ENCODE peak calls at places on chromosomes 1 and 21, in nine cellular contexts. O is tibial nerve, Q is PC-3, P is K562, T is fibroblast of mammary gland, J is HFFc6, G is uterus, H is astrocyte of the spinal cord, L is Calu3. K is an unnamed sample.

GRCh38 chr21:25341981-25342380 is 265.3 kb downstream of the MRPL39 start:
- DNase-seq in O (no peak), Q (no peak), P (no peak), T (no peak), J (no peak), G (no peak), H (no peak), L (no peak), K (no peak)

GRCh38 chr1:15308135-15308534 is 61.1 kb downstream of the FHAD1 start:
- DNase-seq in O (no peak), Q (no peak), P (no peak), T (no peak), J (no peak), G (no peak), H (no peak), L (no peak), K (no peak)

GRCh38 chr1:201730611-201731010 is 98.3 kb upstream of the IPO9 start:
- DNase-seq in O (no peak), Q (no peak), P (no peak), T (no peak), J (no peak), G (no peak), H (no peak), L (no peak), K (no peak)

GRCh38 chr1:15916417-15916816 is 59.5 kb downstream of the ZBTB17 start:
- DNase-seq in O (no peak), Q (peak), P (no peak), T (peak), J (peak), G (no peak), H (no peak), L (no peak), K (peak)

GRCh38 chr1:7550981-7551380 is 220.1 kb upstream of the VAMP3 start:
- DNase-seq in O (no peak), Q (no peak), P (no peak), T (no peak), J (no peak), G (no peak), H (no peak), L (no peak), K (no peak)

GRCh38 chr1:235050911-235051360 is 77.7 kb downstream of the TOMM20 start:
- DNase-seq in O (no peak), Q (no peak), P (peak), T (peak), J (no peak), G (no peak), H (peak), L (no peak), K (peak)

GRCh38 chr1:182614796-182615451 is 10.7 kb upstream of the RGS16 start:
- DNase-seq in O (peak), Q (peak), P (peak), T (peak), J (peak), G (peak), H (peak), L (peak), K (peak)

GRCh38 chr21:25871566-25871965 is 136.8 kb downstream of the GABPA start:
- DNase-seq in O (no peak), Q (peak), P (peak), T (no peak), J (no peak), G (no peak), H (no peak), L (peak), K (no peak)

GRCh38 chr1:4407851-4408250 is 246.6 kb upstream of the AJAP1 start:
- DNase-seq in O (no peak), Q (no peak), P (no peak), T (no peak), J (no peak), G (no peak), H (no peak), L (no peak), K (no peak)

GRCh38 chr1:156623946-156624813 is 5.0 kb downstream of the HAPLN2 start:
- DNase-seq in O (no peak), Q (peak), P (peak), T (peak), J (no peak), G (peak), H (peak), L (peak), K (peak)

GRCh38 chr1:216331211-216331610 is 92.0 kb downstream of the USH2A start:
- DNase-seq in O (no peak), Q (no peak), P (no peak), T (no peak), J (no peak), G (no peak), H (no peak), L (no peak), K (no peak)

GRCh38 chr1:19872190-19872589 is 10.0 kb upstream of the OTUD3 start:
- DNase-seq in O (no peak), Q (peak), P (no peak), T (no peak), J (no peak), G (no peak), H (no peak), L (peak), K (peak)

GRCh38 chr1:25971044-25971881 is 26.6 kb downstream of the PAFAH2 start:
- DNase-seq in O (no peak), Q (no peak), P (no peak), T (no peak), J (no peak), G (no peak), H (no peak), L (no peak), K (no peak)

GRCh38 chr1:228393811-228394570 is 12.6 kb downstream of the TRIM11 start:
- DNase-seq in O (no peak), Q (no peak), P (no peak), T (no peak), J (no peak), G (no peak), H (no peak), L (no peak), K (no peak)

GRCh38 chr1:21910528-21911204 is 26.4 kb downstream of the HSPG2 start:
- DNase-seq in O (no peak), Q (no peak), P (no peak), T (no peak), J (no peak), G (no peak), H (no peak), L (no peak), K (no peak)

GRCh38 chr1:81802601-81803422 is 2.1 kb downstream of the ADGRL2 start:
- DNase-seq in O (peak), Q (no peak), P (no peak), T (peak), J (peak), G (peak), H (peak), L (peak), K (peak)

GRCh38 chr1:95339377-95339776 is 105.4 kb downstream of the RWDD3 start:
- DNase-seq in O (no peak), Q (no peak), P (no peak), T (no peak), J (no peak), G (no peak), H (no peak), L (no peak), K (no peak)

GRCh38 chr21:41953249-41953830 is 478 bp downstream of the C2CD2 start:
- DNase-seq in O (no peak), Q (peak), P (no peak), T (no peak), J (no peak), G (no peak), H (no peak), L (peak), K (peak)

GRCh38 chr1:29757866-29758763 is 521.8 kb downstream of the PTPRU start:
- DNase-seq in O (no peak), Q (no peak), P (no peak), T (no peak), J (no peak), G (no peak), H (no peak), L (no peak), K (no peak)

GRCh38 chr1:196674908-196675307 is 23.1 kb downstream of the CFH start:
- DNase-seq in O (no peak), Q (peak), P (no peak), T (no peak), J (no peak), G (no peak), H (no peak), L (no peak), K (no peak)

GRCh38 chr1:41983451-41983850 is 64.7 kb upstream of the HIVEP3 start:
- DNase-seq in O (no peak), Q (peak), P (no peak), T (no peak), J (no peak), G (no peak), H (no peak), L (no peak), K (no peak)

GRCh38 chr1:200409761-200410565 is at the start of gene ZNF281:
- DNase-seq in O (peak), Q (peak), P (peak), T (peak), J (peak), G (peak), H (peak), L (peak), K (peak)

GRCh38 chr1:11062965-11063401 is 3.2 kb upstream of the SRM start:
- DNase-seq in O (no peak), Q (no peak), P (no peak), T (peak), J (no peak), G (no peak), H (peak), L (no peak), K (peak)

GRCh38 chr1:160539896-160540858 is 17.1 kb upstream of the SLAMF6 start:
- DNase-seq in O (no peak), Q (no peak), P (peak), T (no peak), J (no peak), G (no peak), H (no peak), L (no peak), K (no peak)

GRCh38 chr1:178019622-178020021 is 49.8 kb upstream of the SEC16B start:
- DNase-seq in O (no peak), Q (peak), P (no peak), T (no peak), J (no peak), G (no peak), H (no peak), L (no peak), K (no peak)

GRCh38 chr1:20154306-20154831 is 15.2 kb downstream of the PLA2G2F start:
- DNase-seq in O (no peak), Q (no peak), P (no peak), T (no peak), J (no peak), G (no peak), H (no peak), L (peak), K (no peak)

GRCh38 chr1:154611150-154611865 is 3.3 kb upstream of the ADAR start:
- DNase-seq in O (no peak), Q (no peak), P (no peak), T (no peak), J (no peak), G (no peak), H (no peak), L (no peak), K (no peak)

GRCh38 chr1:167362638-167363037 is 142.0 kb downstream of the POU2F1 start:
- DNase-seq in O (no peak), Q (no peak), P (no peak), T (no peak), J (no peak), G (no peak), H (no peak), L (no peak), K (no peak)

GRCh38 chr1:64291931-64292330 is 88.5 kb downstream of the UBE2U start:
- DNase-seq in O (no peak), Q (no peak), P (no peak), T (no peak), J (no peak), G (no peak), H (no peak), L (no peak), K (no peak)

GRCh38 chr1:237556911-237557310 is 333.8 kb downstream of the ZP4 start:
- DNase-seq in O (no peak), Q (no peak), P (no peak), T (no peak), J (no peak), G (no peak), H (no peak), L (no peak), K (no peak)

GRCh38 chr1:107139833-107140702 is 771 bp upstream of the NTNG1 start:
- DNase-seq in O (no peak), Q (peak), P (no peak), T (peak), J (peak), G (no peak), H (peak), L (peak), K (peak)

GRCh38 chr1:16068356-16069270 is 4.8 kb downstream of the FAM131C start:
- DNase-seq in O (no peak), Q (no peak), P (no peak), T (peak), J (peak), G (no peak), H (peak), L (no peak), K (peak)

GRCh38 chr1:75327395-75327794 is 193.2 kb downstream of the LHX8 start:
- DNase-seq in O (no peak), Q (no peak), P (no peak), T (no peak), J (no peak), G (no peak), H (no peak), L (no peak), K (no peak)

GRCh38 chr1:53541761-53542550 is 82.8 kb downstream of the DMRTB1 start:
- DNase-seq in O (no peak), Q (peak), P (peak), T (peak), J (peak), G (peak), H (peak), L (peak), K (peak)

GRCh38 chr1:31308036-31308435 is 11.2 kb downstream of the ZCCHC17 start:
- DNase-seq in O (no peak), Q (no peak), P (no peak), T (no peak), J (no peak), G (no peak), H (no peak), L (no peak), K (no peak)

GRCh38 chr1:75171876-75172275 is 37.7 kb downstream of the LHX8 start:
- DNase-seq in O (no peak), Q (no peak), P (no peak), T (no peak), J (no peak), G (no peak), H (no peak), L (no peak), K (peak)

GRCh38 chr1:97243973-97244560 is 522.5 kb downstream of the PTBP2 start:
- DNase-seq in O (no peak), Q (peak), P (no peak), T (peak), J (peak), G (no peak), H (peak), L (no peak), K (peak)

GRCh38 chr1:59704721-59705120 is 110.0 kb upstream of the HOOK1 start:
- DNase-seq in O (no peak), Q (no peak), P (no peak), T (no peak), J (no peak), G (no peak), H (no peak), L (no peak), K (no peak)

GRCh38 chr1:4006676-4007374 is 106.8 kb upstream of the C1orf174 start:
- DNase-seq in O (no peak), Q (no peak), P (no peak), T (no peak), J (no peak), G (no peak), H (no peak), L (no peak), K (no peak)

GRCh38 chr21:44456207-44456914 is 1.1 kb downstream of the LRRC3 start:
- DNase-seq in O (no peak), Q (no peak), P (no peak), T (no peak), J (no peak), G (no peak), H (no peak), L (no peak), K (no peak)

GRCh38 chr21:44454058-44454457 is 1.3 kb upstream of the LRRC3 start:
- DNase-seq in O (no peak), Q (no peak), P (no peak), T (no peak), J (no peak), G (no peak), H (no peak), L (no peak), K (no peak)

GRCh38 chr21:44454747-44455523 is at the start of gene LRRC3:
- DNase-seq in O (peak), Q (peak), P (peak), T (peak), J (no peak), G (peak), H (peak), L (peak), K (peak)

GRCh38 chr21:44456915-44457736 is 1.8 kb downstream of the LRRC3 start:
- DNase-seq in O (no peak), Q (no peak), P (no peak), T (no peak), J (no peak), G (no peak), H (no peak), L (no peak), K (no peak)

DNA sequence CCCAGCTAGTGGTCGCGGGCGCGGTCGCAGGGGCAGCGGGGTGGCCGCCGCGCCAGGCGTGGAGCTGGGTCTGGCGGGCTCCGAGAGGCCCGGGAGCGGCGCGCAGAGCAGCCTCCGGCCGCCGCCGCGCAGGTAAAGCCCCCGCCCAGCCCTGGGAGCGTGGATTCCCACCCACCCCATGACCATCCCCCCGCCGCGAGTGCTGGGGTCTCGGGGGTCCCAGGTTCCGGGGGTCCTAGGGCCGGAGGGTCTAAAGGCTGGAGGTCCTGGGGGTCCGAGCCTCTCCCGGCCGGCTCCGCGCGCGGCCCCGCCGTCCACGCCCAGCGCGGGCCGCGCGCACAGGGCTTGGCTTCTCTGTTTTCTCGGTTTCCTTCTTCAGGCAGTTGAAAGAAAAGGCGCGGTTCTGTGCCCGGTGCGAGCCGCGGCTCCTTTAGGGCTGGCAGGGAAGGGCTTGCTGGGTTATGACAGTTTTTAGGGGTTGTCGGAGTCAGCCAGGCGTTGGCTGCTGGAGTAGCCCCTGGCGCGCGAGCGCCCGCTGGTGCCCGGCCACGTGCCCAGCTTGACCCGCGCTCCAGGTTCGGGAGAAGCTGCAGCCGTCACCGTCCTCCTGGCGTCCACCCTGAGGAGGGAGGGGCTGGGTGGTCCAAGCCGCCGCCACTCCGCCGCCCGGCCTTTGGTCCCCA is 355 bp downstream of the LRRC3 start:
- DNase-seq in O (no peak), Q (peak), P (peak), T (peak), J (no peak), G (no peak), H (peak), L (peak), K (peak)
- TF ChIP-seq CTCF in O (no peak), Q (peak), P (no peak), T (no peak), J (no peak), G (no peak), H (peak), L (no peak), K (peak)

GRCh38 chr21:29943885-29944284 is 4.1 kb upstream of the GRIK1 start:
- DNase-seq in O (no peak), Q (peak), P (no peak), T (peak), J (no peak), G (no peak), H (no peak), L (no peak), K (no peak)
- TF ChIP-seq CTCF in O (no peak), Q (peak), P (peak), T (peak), J (no peak), G (no peak), H (no peak), L (no peak), K (no peak)

GRCh38 chr1:150236614-150236934 is 662 bp upstream of the ANP32E start:
- DNase-seq in O (no peak), Q (no peak), P (no peak), T (no peak), J (no peak), G (no peak), H (no peak), L (no peak), K (no peak)
- TF ChIP-seq CTCF in O (no peak), Q (no peak), P (peak), T (no peak), J (peak), G (no peak), H (no peak), L (no peak), K (no peak)

GRCh38 chr1:83931658-83932253 is 67.2 kb downstream of the TTLL7 start:
- DNase-seq in O (peak), Q (peak), P (peak), T (peak), J (peak), G (peak), H (peak), L (peak), K (peak)
- TF ChIP-seq CTCF in O (peak), Q (peak), P (peak), T (peak), J (peak), G (peak), H (peak), L (peak), K (peak)

GRCh38 chr1:43366601-43367025 is 1.2 kb downstream of the ELOVL1 start:
- DNase-seq in O (no peak), Q (peak), P (peak), T (no peak), J (no peak), G (no peak), H (no peak), L (no peak), K (no peak)

GRCh38 chr1:43366179-43366578 is 1.6 kb downstream of the ELOVL1 start:
- DNase-seq in O (no peak), Q (peak), P (peak), T (no peak), J (no peak), G (no peak), H (no peak), L (peak), K (no peak)

GRCh38 chr1:43367026-43367903 is 546 bp downstream of the ELOVL1 start:
- DNase-seq in O (no peak), Q (peak), P (peak), T (no peak), J (no peak), G (no peak), H (no peak), L (peak), K (no peak)

GRCh38 chr1:43368646-43369020 is 822 bp upstream of the ELOVL1 start:
- DNase-seq in O (no peak), Q (no peak), P (no peak), T (no peak), J (no peak), G (no peak), H (no peak), L (peak), K (no peak)

GRCh38 chr1:43367904-43368645 is at the start of gene ELOVL1:
- DNase-seq in O (peak), Q (peak), P (peak), T (peak), J (peak), G (peak), H (peak), L (peak), K (peak)
- TF ChIP-seq CTCF in O (peak), Q (peak), P (peak), T (peak), J (peak), G (peak), H (peak), L (no peak), K (peak)

GRCh38 chr1:227219715-227220292 is 98.5 kb downstream of the CDC42BPA start:
- DNase-seq in O (no peak), Q (no peak), P (no peak), T (no peak), J (no peak), G (no peak), H (no peak), L (no peak), K (no peak)
- TF ChIP-seq CTCF in O (no peak), Q (peak), P (peak), T (no peak), J (no peak), G (no peak), H (no peak), L (no peak), K (no peak)